ENCODE peak calls at places on chromosomes 1 and 21, in five cellular contexts. One of them, this sample, is unnamed.
A peak's percentile ranks its signal among the peaks of the same experiment; 100 is the strongest.

GRCh38 chr1:74505133-74505532 is 7.3 kb downstream of the LRRC53 start:
- DNase-seq in fibroblast of lung: no peak
- DNase-seq in progenitor cell of endocrine pancreas: no peak
- DNase-seq in endothelial cell: no peak
- DNase-seq in CD8-positive, alpha-beta T cell: no peak
- DNase-seq in this sample: no peak

GRCh38 chr1:156641761-156642264 is at the start of gene BCAN:
- DNase-seq in endothelial cell: peak; percentile 38
- DNase-seq in CD8-positive, alpha-beta T cell: no peak
- DNase-seq in fibroblast of lung: peak; percentile 36
- DNase-seq in progenitor cell of endocrine pancreas: peak; percentile 27
- DNase-seq in this sample: no peak

GRCh38 chr1:99808391-99809115 is 41.6 kb upstream of the AGL start:
- DNase-seq in endothelial cell: peak; percentile 44
- DNase-seq in CD8-positive, alpha-beta T cell: no peak
- DNase-seq in progenitor cell of endocrine pancreas: no peak
- DNase-seq in fibroblast of lung: peak; percentile 92
- DNase-seq in this sample: no peak

GRCh38 chr1:235758931-235759330 is 107.8 kb downstream of the LYST start:
- DNase-seq in progenitor cell of endocrine pancreas: no peak
- DNase-seq in fibroblast of lung: no peak
- DNase-seq in CD8-positive, alpha-beta T cell: no peak
- DNase-seq in endothelial cell: no peak
- DNase-seq in this sample: no peak

GRCh38 chr1:181354865-181355264 is 128.5 kb upstream of the CACNA1E start:
- DNase-seq in progenitor cell of endocrine pancreas: no peak
- DNase-seq in endothelial cell: no peak
- DNase-seq in CD8-positive, alpha-beta T cell: no peak
- DNase-seq in fibroblast of lung: no peak
- DNase-seq in this sample: no peak

GRCh38 chr1:182707116-182707515 is 22.7 kb upstream of the RGS8 start:
- DNase-seq in CD8-positive, alpha-beta T cell: no peak
- DNase-seq in endothelial cell: no peak
- DNase-seq in progenitor cell of endocrine pancreas: no peak
- DNase-seq in fibroblast of lung: no peak
- DNase-seq in this sample: no peak

GRCh38 chr1:228312091-228312764 is 94.4 kb downstream of the TRIM11 start:
- DNase-seq in progenitor cell of endocrine pancreas: no peak
- DNase-seq in CD8-positive, alpha-beta T cell: no peak
- DNase-seq in endothelial cell: no peak
- DNase-seq in fibroblast of lung: no peak
- DNase-seq in this sample: no peak

GRCh38 chr1:36411674-36412648 is 14.3 kb upstream of the LSM10 start:
- DNase-seq in CD8-positive, alpha-beta T cell: peak; percentile 48
- DNase-seq in endothelial cell: no peak
- DNase-seq in fibroblast of lung: peak; percentile 27
- DNase-seq in progenitor cell of endocrine pancreas: no peak
- DNase-seq in this sample: no peak

GRCh38 chr21:45909238-45909785 is 72.3 kb upstream of the COL6A1 start:
- DNase-seq in endothelial cell: no peak
- DNase-seq in CD8-positive, alpha-beta T cell: no peak
- DNase-seq in fibroblast of lung: no peak
- DNase-seq in progenitor cell of endocrine pancreas: no peak
- DNase-seq in this sample: no peak

GRCh38 chr1:33943978-33944377 is 80.1 kb downstream of the HMGB4 start:
- DNase-seq in progenitor cell of endocrine pancreas: no peak
- DNase-seq in CD8-positive, alpha-beta T cell: no peak
- DNase-seq in fibroblast of lung: peak; percentile 88
- DNase-seq in endothelial cell: no peak
- DNase-seq in this sample: no peak

GRCh38 chr1:109482242-109482641 is 1.5 kb upstream of the ATXN7L2 start:
- DNase-seq in endothelial cell: no peak
- DNase-seq in CD8-positive, alpha-beta T cell: no peak
- DNase-seq in progenitor cell of endocrine pancreas: no peak
- DNase-seq in fibroblast of lung: no peak
- DNase-seq in this sample: no peak

GRCh38 chr1:218488986-218489385 is 143.8 kb downstream of the TGFB2 start:
- DNase-seq in CD8-positive, alpha-beta T cell: no peak
- DNase-seq in endothelial cell: no peak
- DNase-seq in fibroblast of lung: no peak
- DNase-seq in progenitor cell of endocrine pancreas: no peak
- DNase-seq in this sample: no peak

GRCh38 chr1:206748348-206749034 is 22.1 kb upstream of the IL19 start:
- DNase-seq in endothelial cell: no peak
- DNase-seq in progenitor cell of endocrine pancreas: no peak
- DNase-seq in CD8-positive, alpha-beta T cell: no peak
- DNase-seq in fibroblast of lung: no peak
- DNase-seq in this sample: no peak

GRCh38 chr1:198788561-198789064 is 149.8 kb downstream of the PTPRC start:
- DNase-seq in CD8-positive, alpha-beta T cell: peak; percentile 34
- DNase-seq in endothelial cell: peak; percentile 57
- DNase-seq in fibroblast of lung: no peak
- DNase-seq in progenitor cell of endocrine pancreas: no peak
- DNase-seq in this sample: no peak

GRCh38 chr21:31334648-31335121 is 9.4 kb downstream of the TIAM1 start:
- DNase-seq in progenitor cell of endocrine pancreas: no peak
- DNase-seq in fibroblast of lung: no peak
- DNase-seq in endothelial cell: no peak
- DNase-seq in CD8-positive, alpha-beta T cell: no peak
- DNase-seq in this sample: no peak

GRCh38 chr1:233883671-233884070 is 20.8 kb upstream of the SLC35F3 start:
- DNase-seq in progenitor cell of endocrine pancreas: no peak
- DNase-seq in endothelial cell: no peak
- DNase-seq in CD8-positive, alpha-beta T cell: no peak
- DNase-seq in fibroblast of lung: no peak
- DNase-seq in this sample: no peak

GRCh38 chr1:54649130-54649898 is 7.7 kb downstream of the MROH7 start:
- DNase-seq in fibroblast of lung: no peak
- DNase-seq in progenitor cell of endocrine pancreas: no peak
- DNase-seq in endothelial cell: no peak
- DNase-seq in CD8-positive, alpha-beta T cell: no peak
- DNase-seq in this sample: no peak

GRCh38 chr1:58392083-58392482 is 154.4 kb downstream of the OMA1 start:
- DNase-seq in CD8-positive, alpha-beta T cell: peak; percentile 26
- DNase-seq in endothelial cell: no peak
- DNase-seq in fibroblast of lung: no peak
- DNase-seq in progenitor cell of endocrine pancreas: no peak
- DNase-seq in this sample: no peak

GRCh38 chr1:204331847-204332487 is 27.8 kb downstream of the PLEKHA6 start:
- DNase-seq in progenitor cell of endocrine pancreas: no peak
- DNase-seq in endothelial cell: no peak
- DNase-seq in CD8-positive, alpha-beta T cell: no peak
- DNase-seq in fibroblast of lung: no peak
- DNase-seq in this sample: no peak

GRCh38 chr21:41786521-41786987 is 19.7 kb upstream of the RIPK4 start:
- DNase-seq in progenitor cell of endocrine pancreas: no peak
- DNase-seq in endothelial cell: no peak
- DNase-seq in CD8-positive, alpha-beta T cell: no peak
- DNase-seq in fibroblast of lung: no peak
- DNase-seq in this sample: no peak

DNA sequence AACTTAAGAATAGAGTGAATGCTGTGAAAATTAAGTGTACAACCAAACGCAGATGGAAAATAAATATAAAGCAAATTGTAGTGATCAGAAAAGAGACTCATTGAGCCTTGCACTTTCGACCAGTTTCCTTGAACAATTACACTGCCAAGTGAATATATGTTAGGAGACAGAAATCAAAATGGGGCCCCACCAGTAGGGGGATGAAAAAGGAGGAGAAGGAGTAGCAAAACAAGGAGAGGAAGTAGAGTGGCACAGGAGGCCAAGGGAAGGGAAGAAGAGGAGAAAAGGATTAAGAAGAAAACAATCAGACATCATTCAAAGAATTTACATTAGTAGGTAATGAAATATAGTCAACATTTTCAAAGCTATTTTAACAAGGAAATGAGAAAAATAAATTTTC is 1770.6 kb downstream of the PLA2G4A start:
- DNase-seq in CD8-positive, alpha-beta T cell: no peak
- DNase-seq in fibroblast of lung: no peak
- DNase-seq in endothelial cell: no peak
- DNase-seq in progenitor cell of endocrine pancreas: no peak
- DNase-seq in this sample: no peak
- TF ChIP-seq CTCF in CD8-positive, alpha-beta T cell: no peak
- TF ChIP-seq CTCF in fibroblast of lung: no peak
- TF ChIP-seq CTCF in endothelial cell: peak; percentile 12
- TF ChIP-seq CTCF in progenitor cell of endocrine pancreas: no peak
- TF ChIP-seq CTCF in this sample: no peak

GRCh38 chr1:202208458-202208857 is 14.9 kb downstream of the LGR6 start:
- DNase-seq in progenitor cell of endocrine pancreas: no peak
- DNase-seq in endothelial cell: no peak
- DNase-seq in fibroblast of lung: no peak
- DNase-seq in CD8-positive, alpha-beta T cell: no peak
- DNase-seq in this sample: no peak
- TF ChIP-seq CTCF in progenitor cell of endocrine pancreas: no peak
- TF ChIP-seq CTCF in endothelial cell: no peak
- TF ChIP-seq CTCF in fibroblast of lung: no peak
- TF ChIP-seq CTCF in CD8-positive, alpha-beta T cell: no peak
- TF ChIP-seq CTCF in this sample: no peak

GRCh38 chr1:216184281-216184680 is 239.0 kb downstream of the USH2A start:
- DNase-seq in endothelial cell: no peak
- DNase-seq in fibroblast of lung: peak; percentile 25
- DNase-seq in progenitor cell of endocrine pancreas: no peak
- DNase-seq in CD8-positive, alpha-beta T cell: no peak
- DNase-seq in this sample: no peak

GRCh38 chr1:216181590-216181989 is 241.7 kb downstream of the USH2A start:
- DNase-seq in fibroblast of lung: no peak
- DNase-seq in CD8-positive, alpha-beta T cell: no peak
- DNase-seq in endothelial cell: no peak
- DNase-seq in progenitor cell of endocrine pancreas: no peak
- DNase-seq in this sample: no peak

GRCh38 chr1:216183427-216183826 is 239.8 kb downstream of the USH2A start:
- DNase-seq in CD8-positive, alpha-beta T cell: no peak
- DNase-seq in progenitor cell of endocrine pancreas: no peak
- DNase-seq in fibroblast of lung: peak; percentile 15
- DNase-seq in endothelial cell: no peak
- DNase-seq in this sample: no peak

GRCh38 chr1:216186131-216186530 is 237.1 kb downstream of the USH2A start:
- DNase-seq in CD8-positive, alpha-beta T cell: no peak
- DNase-seq in endothelial cell: no peak
- DNase-seq in fibroblast of lung: no peak
- DNase-seq in progenitor cell of endocrine pancreas: no peak
- DNase-seq in this sample: no peak

GRCh38 chr1:216183007-216183406 is 240.2 kb downstream of the USH2A start:
- DNase-seq in fibroblast of lung: peak; percentile 33
- DNase-seq in progenitor cell of endocrine pancreas: no peak
- DNase-seq in CD8-positive, alpha-beta T cell: no peak
- DNase-seq in endothelial cell: no peak
- DNase-seq in this sample: no peak
- TF ChIP-seq CTCF in fibroblast of lung: no peak
- TF ChIP-seq CTCF in progenitor cell of endocrine pancreas: no peak
- TF ChIP-seq CTCF in CD8-positive, alpha-beta T cell: no peak
- TF ChIP-seq CTCF in endothelial cell: no peak
- TF ChIP-seq CTCF in this sample: no peak

GRCh38 chr1:205543351-205544305 is 39.2 kb downstream of the CDK18 start:
- DNase-seq in fibroblast of lung: peak; percentile 59
- DNase-seq in CD8-positive, alpha-beta T cell: no peak
- DNase-seq in progenitor cell of endocrine pancreas: peak; percentile 47
- DNase-seq in endothelial cell: peak; percentile 85
- DNase-seq in this sample: peak; percentile 70
- TF ChIP-seq CTCF in fibroblast of lung: no peak
- TF ChIP-seq CTCF in CD8-positive, alpha-beta T cell: no peak
- TF ChIP-seq CTCF in progenitor cell of endocrine pancreas: no peak
- TF ChIP-seq CTCF in endothelial cell: no peak
- TF ChIP-seq CTCF in this sample: no peak